ENCODE peak calls at places on chromosomes 1 and 21, in six cellular contexts. X, Y, R, Q, A and M are unnamed samples.
A peak's percentile ranks its signal among the peaks of the same experiment; 100 is the strongest.

GRCh38 chr1:43706598-43707190 is 642 bp upstream of the ST3GAL3 start:
- DNase-seq in X (no peak), Y (peak; percentile 70), R (no peak), Q (peak; percentile 22), A (no peak), M (no peak)

GRCh38 chr1:26122988-26123973 is 11.7 kb downstream of the PDIK1L start:
- DNase-seq in X (no peak), Y (no peak), R (no peak), Q (no peak), A (no peak), M (no peak)

GRCh38 chr1:43545686-43546387 is 15.2 kb downstream of the PTPRF start:
- DNase-seq in X (no peak), Y (peak; percentile 97), R (peak; percentile 80), Q (peak; percentile 61), A (peak; percentile 55), M (no peak)

GRCh38 chr21:46038871-46039397 is 57.4 kb downstream of the COL6A1 start:
- DNase-seq in X (peak; percentile 67), Y (peak; percentile 46), R (peak; percentile 80), Q (peak; percentile 46), A (peak; percentile 87), M (peak; percentile 68)

GRCh38 chr1:88935522-88936222 is 44.3 kb upstream of the GTF2B start:
- DNase-seq in X (peak; percentile 3), Y (no peak), R (no peak), Q (peak; percentile 66), A (no peak), M (no peak)

GRCh38 chr1:151371340-151371739 is 1.2 kb downstream of the SELENBP1 start:
- DNase-seq in X (no peak), Y (no peak), R (peak; percentile 83), Q (peak; percentile 60), A (peak; percentile 66), M (no peak)

GRCh38 chr1:113931456-113931855 is 2.3 kb downstream of the HIPK1 start:
- DNase-seq in X (no peak), Y (no peak), R (no peak), Q (peak; percentile 78), A (no peak), M (peak; percentile 38)

GRCh38 chr1:100009458-100009857 is 39.7 kb downstream of the SLC35A3 start:
- DNase-seq in X (no peak), Y (no peak), R (no peak), Q (no peak), A (no peak), M (no peak)

GRCh38 chr1:38915352-38915948 is 26.2 kb downstream of the RHBDL2 start:
- DNase-seq in X (no peak), Y (no peak), R (no peak), Q (no peak), A (no peak), M (no peak)

GRCh38 chr1:76951185-76951584 is 83.9 kb downstream of the ST6GALNAC5 start:
- DNase-seq in X (no peak), Y (no peak), R (no peak), Q (no peak), A (no peak), M (no peak)

GRCh38 chr1:9576903-9577302 is 11.8 kb upstream of the TMEM201 start:
- DNase-seq in X (no peak), Y (no peak), R (no peak), Q (no peak), A (no peak), M (no peak)

GRCh38 chr1:168907053-168907452 is 178.0 kb upstream of the DPT start:
- DNase-seq in X (no peak), Y (no peak), R (no peak), Q (no peak), A (no peak), M (no peak)

GRCh38 chr1:107105914-107106313 is 34.9 kb upstream of the NTNG1 start:
- DNase-seq in X (no peak), Y (no peak), R (no peak), Q (no peak), A (no peak), M (no peak)

GRCh38 chr1:6638226-6638625 is 13.6 kb downstream of the THAP3 start:
- DNase-seq in X (no peak), Y (no peak), R (peak; percentile 77), Q (peak; percentile 91), A (peak; percentile 84), M (peak; percentile 57)

GRCh38 chr1:16181887-16182719 is 26.2 kb upstream of the EPHA2 start:
- DNase-seq in X (peak; percentile 83), Y (peak; percentile 82), R (peak; percentile 91), Q (peak; percentile 91), A (peak; percentile 84), M (peak; percentile 80)

GRCh38 chr1:223775711-223776074 is 63.4 kb downstream of the CAPN2 start:
- DNase-seq in X (no peak), Y (no peak), R (no peak), Q (no peak), A (no peak), M (no peak)

GRCh38 chr1:21268281-21269239 is 21.7 kb downstream of the ECE1 start:
- DNase-seq in X (no peak), Y (no peak), R (no peak), Q (no peak), A (no peak), M (no peak)

GRCh38 chr21:34333150-34333739 is 30.6 kb upstream of the KCNE2 start:
- DNase-seq in X (peak; percentile 30), Y (no peak), R (no peak), Q (no peak), A (no peak), M (peak; percentile 53)

GRCh38 chr1:86388228-86388627 is 7.9 kb downstream of the ODF2L start:
- DNase-seq in X (no peak), Y (no peak), R (no peak), Q (no peak), A (no peak), M (no peak)

GRCh38 chr1:104780470-104781078 is 1030.9 kb downstream of the AMY1C start:
- DNase-seq in X (no peak), Y (no peak), R (no peak), Q (peak; percentile 30), A (no peak), M (peak; percentile 1)

GRCh38 chr21:38306833-38307232 is 50.0 kb downstream of the KCNJ15 start:
- DNase-seq in X (peak; percentile 79), Y (no peak), R (no peak), Q (peak; percentile 99), A (no peak), M (peak; percentile 64)

GRCh38 chr1:92299477-92300125 is 742 bp downstream of the RPAP2 start:
- DNase-seq in X (no peak), Y (no peak), R (no peak), Q (peak; percentile 21), A (no peak), M (no peak)

GRCh38 chr1:203428981-203429599 is 46.5 kb upstream of the PRELP start:
- DNase-seq in X (no peak), Y (no peak), R (peak; percentile 27), Q (no peak), A (no peak), M (no peak)

GRCh38 chr1:235947989-235948388 is 81.3 kb upstream of the LYST start:
- DNase-seq in X (no peak), Y (no peak), R (no peak), Q (peak; percentile 26), A (no peak), M (no peak)

GRCh38 chr21:39363607-39364555 is 15.0 kb upstream of the HMGN1 start:
- DNase-seq in X (no peak), Y (no peak), R (no peak), Q (no peak), A (no peak), M (no peak)

GRCh38 chr1:17272641-17273040 is 23.7 kb downstream of the PADI3 start:
- DNase-seq in X (no peak), Y (no peak), R (no peak), Q (no peak), A (no peak), M (no peak)

GRCh38 chr1:110538921-110539320 is 19.9 kb upstream of the KCNA10 start:
- DNase-seq in X (no peak), Y (no peak), R (no peak), Q (no peak), A (no peak), M (peak; percentile 4)

GRCh38 chr1:19910650-19911049 is 12.8 kb downstream of the PLA2G2E start:
- DNase-seq in X (no peak), Y (no peak), R (no peak), Q (no peak), A (no peak), M (no peak)

GRCh38 chr1:19909971-19910370 is 13.4 kb downstream of the PLA2G2E start:
- DNase-seq in X (no peak), Y (no peak), R (no peak), Q (no peak), A (no peak), M (no peak)

GRCh38 chr1:19903621-19904020 is 19.8 kb downstream of the PLA2G2E start:
- DNase-seq in X (no peak), Y (no peak), R (no peak), Q (no peak), A (no peak), M (no peak)

DNA sequence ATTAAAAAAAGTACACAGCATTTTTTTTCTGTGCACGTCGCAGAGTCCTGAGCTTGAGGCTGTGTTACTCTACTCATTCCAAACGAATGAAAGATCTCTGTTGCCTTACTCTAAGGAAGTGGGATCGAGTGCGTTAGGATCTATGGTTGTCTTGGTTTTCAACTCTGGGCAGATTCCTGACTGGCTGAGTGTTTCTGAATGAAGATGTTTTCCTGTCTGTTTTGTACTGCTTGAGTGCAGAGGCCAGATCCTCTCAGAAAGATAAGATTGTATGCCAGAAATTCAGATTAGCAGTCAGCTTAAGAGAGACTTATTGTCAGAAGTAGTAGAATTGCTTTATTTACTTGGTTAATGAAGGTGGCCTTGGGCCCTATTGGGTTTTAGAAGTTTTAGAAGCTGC is 14.0 kb downstream of the PLA2G2E start:
- DNase-seq in X (no peak), Y (no peak), R (no peak), Q (no peak), A (no peak), M (no peak)
- H3K4me3 ChIP-seq in X (no peak overlapping the region), Y (no peak overlapping the region), R (no peak overlapping the region), Q (no peak overlapping the region), A (no peak overlapping the region), M (no peak overlapping the region)

GRCh38 chr1:166017395-166017794 is 149.4 kb downstream of the FAM78B start:
- DNase-seq in X (no peak), Y (peak; percentile 66), R (no peak), Q (no peak), A (no peak), M (no peak)
- TF ChIP-seq CTCF in X (peak; percentile 48), Y (peak; percentile 72), R (no peak), Q (no peak), A (no peak), M (no peak)

DNA sequence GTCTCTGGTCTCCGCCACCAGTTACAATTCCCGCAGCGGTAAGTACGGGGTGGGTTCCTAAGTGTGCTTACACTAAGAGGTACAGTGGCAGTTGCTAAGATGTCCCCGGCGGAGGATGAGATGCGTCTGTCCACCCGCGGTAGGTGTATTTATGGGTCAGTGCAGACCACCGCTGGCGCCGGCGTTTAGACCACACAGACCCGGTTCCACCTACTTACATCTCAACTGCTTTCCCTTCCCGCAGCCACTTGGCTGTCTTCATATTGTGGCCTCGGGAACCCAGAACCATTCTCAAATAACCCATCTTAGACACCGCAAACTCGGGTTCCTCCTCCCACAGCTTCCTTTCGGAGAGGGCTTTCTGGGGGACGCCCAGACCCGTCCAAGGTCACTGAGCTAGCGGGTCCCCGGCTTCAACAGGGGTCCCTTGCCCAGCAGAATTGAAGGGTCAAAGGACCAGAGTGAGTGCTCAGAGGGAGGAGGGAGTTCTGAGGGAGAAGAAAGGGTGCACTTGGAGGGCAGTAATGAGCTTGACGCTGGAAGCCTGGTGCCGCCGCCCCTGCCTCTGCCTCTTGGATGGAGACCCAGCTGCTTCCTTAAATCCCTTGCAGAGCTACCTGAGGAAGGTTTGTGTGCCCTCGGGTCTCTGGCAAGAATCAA is 8.6 kb downstream of the NR5A2 start:
- DNase-seq in X (no peak), Y (peak; percentile 72), R (no peak), Q (no peak), A (no peak), M (no peak)
- H3K4me3 ChIP-seq in X (no peak overlapping the region), Y (peak overlapping the region; percentile 69), R (no peak overlapping the region), Q (no peak overlapping the region), A (no peak overlapping the region), M (no peak overlapping the region)

GRCh38 chr1:28983509-28984310 is 69.3 kb downstream of the EPB41 start:
- DNase-seq in X (no peak), Y (peak; percentile 58), R (peak; percentile 65), Q (no peak), A (peak; percentile 31), M (no peak)
- TF ChIP-seq CTCF in X (no peak), Y (peak; percentile 35), R (no peak), Q (no peak), A (peak; percentile 21), M (no peak)